ENCODE peak calls at places on chromosomes 12 and 14, in ten cellular contexts. O is K562, H is transverse colon, Y is SK-N-SH, R is suprapubic skin, X is GM12878, C is breast epithelium, T is HCT116, P is endothelial cell of umbilical vein, A is upper lobe of left lung. S is an unnamed sample. For H3K4me1, the result is how much of the 10 kb centered on the place peaks cover.

GRCh38 chr12:15933751-15934150 is 22.6 kb downstream of the DERA start:
- DNase-seq in O (no peak), H (no peak), Y (no peak), R (no peak), X (no peak), C (no peak), T (no peak), P (no peak), A (no peak), S (no peak)

GRCh38 chr14:53956427-53957201 is at the start of gene BMP4:
- DNase-seq in O (peak), H (peak), Y (peak), R (peak), X (no peak), C (peak), T (peak), P (peak), A (peak), S (peak)

GRCh38 chr14:97978336-97978735 is 1181.2 kb downstream of the VRK1 start:
- DNase-seq in O (no peak), H (peak), Y (peak), R (peak), X (no peak), C (peak), T (peak), P (no peak), A (peak), S (peak)

GRCh38 chr14:21852061-21852664 is 178.5 kb upstream of the OR4E1 start:
- DNase-seq in O (no peak), H (peak), Y (peak), R (no peak), X (no peak), C (no peak), T (peak), P (peak), A (no peak), S (peak)

GRCh38 chr12:119894916-119895315 is 17.8 kb upstream of the CIT start:
- DNase-seq in O (no peak), H (no peak), Y (no peak), R (no peak), X (no peak), C (no peak), T (no peak), P (no peak), A (no peak), S (no peak)

GRCh38 chr12:25775968-25776367 is 182.5 kb upstream of the RASSF8 start:
- DNase-seq in O (no peak), H (no peak), Y (peak), R (no peak), X (no peak), C (no peak), T (no peak), P (peak), A (no peak), S (no peak)

GRCh38 chr12:5498081-5498480 is 66.2 kb downstream of the NTF3 start:
- DNase-seq in O (no peak), H (no peak), Y (no peak), R (peak), X (no peak), C (no peak), T (no peak), P (no peak), A (no peak), S (no peak)

GRCh38 chr12:94805749-94806148 is 155.4 kb upstream of the TMCC3 start:
- DNase-seq in O (no peak), H (no peak), Y (no peak), R (no peak), X (no peak), C (no peak), T (no peak), P (peak), A (no peak), S (no peak)

GRCh38 chr12:13390381-13390856 is 193.9 kb downstream of the EMP1 start:
- DNase-seq in O (no peak), H (peak), Y (peak), R (peak), X (no peak), C (peak), T (peak), P (peak), A (peak), S (peak)

GRCh38 chr12:954736-955135 is 5.2 kb upstream of the RAD52 start:
- DNase-seq in O (no peak), H (no peak), Y (no peak), R (no peak), X (no peak), C (no peak), T (no peak), P (no peak), A (no peak), S (no peak)

GRCh38 chr12:28618171-28618570 is 427.9 kb downstream of the CCDC91 start:
- DNase-seq in O (no peak), H (no peak), Y (no peak), R (no peak), X (no peak), C (no peak), T (no peak), P (no peak), A (no peak), S (no peak)

GRCh38 chr12:93060666-93061413 is 131.7 kb upstream of the EEA1 start:
- DNase-seq in O (peak), H (no peak), Y (peak), R (no peak), X (peak), C (no peak), T (no peak), P (peak), A (no peak), S (no peak)

GRCh38 chr12:49566361-49566760 is 1.6 kb downstream of the MCRS1 start:
- DNase-seq in O (no peak), H (no peak), Y (no peak), R (no peak), X (no peak), C (no peak), T (no peak), P (no peak), A (no peak), S (no peak)

GRCh38 chr14:98227000-98227726 is 1044.8 kb downstream of the BCL11B start:
- DNase-seq in O (no peak), H (no peak), Y (no peak), R (no peak), X (peak), C (no peak), T (no peak), P (no peak), A (peak), S (no peak)

GRCh38 chr14:59303216-59303615 is 114.7 kb downstream of the DAAM1 start:
- DNase-seq in O (no peak), H (no peak), Y (no peak), R (no peak), X (no peak), C (peak), T (no peak), P (no peak), A (no peak), S (no peak)

GRCh38 chr14:59588136-59588535 is 11.5 kb upstream of the CCDC175 start:
- DNase-seq in O (no peak), H (no peak), Y (no peak), R (no peak), X (no peak), C (no peak), T (no peak), P (no peak), A (no peak), S (no peak)

GRCh38 chr12:48716168-48716492 is 377 bp downstream of the CCNT1 start:
- DNase-seq in O (no peak), H (no peak), Y (no peak), R (no peak), X (no peak), C (no peak), T (no peak), P (no peak), A (peak), S (no peak)

GRCh38 chr12:30870491-30871265 is 55.9 kb upstream of the TSPAN11 start:
- DNase-seq in O (no peak), H (no peak), Y (no peak), R (no peak), X (no peak), C (no peak), T (no peak), P (no peak), A (no peak), S (no peak)

GRCh38 chr12:30877110-30877875 is 49.3 kb upstream of the TSPAN11 start:
- DNase-seq in O (no peak), H (no peak), Y (no peak), R (no peak), X (no peak), C (no peak), T (no peak), P (no peak), A (no peak), S (no peak)

GRCh38 chr12:30878034-30878433 is 48.5 kb upstream of the TSPAN11 start:
- DNase-seq in O (no peak), H (no peak), Y (no peak), R (no peak), X (no peak), C (no peak), T (no peak), P (no peak), A (no peak), S (no peak)

GRCh38 chr12:30880061-30880460 is 46.5 kb upstream of the TSPAN11 start:
- DNase-seq in O (no peak), H (no peak), Y (no peak), R (no peak), X (no peak), C (no peak), T (no peak), P (peak), A (no peak), S (no peak)

GRCh38 chr12:30874455-30875313 is 51.9 kb upstream of the TSPAN11 start:
- DNase-seq in O (no peak), H (no peak), Y (peak), R (no peak), X (no peak), C (no peak), T (no peak), P (no peak), A (peak), S (no peak)
- TF ChIP-seq CTCF in O (no peak), H (no peak), Y (no peak), R (no peak), X (no peak), C (no peak), T (no peak), P (no peak), A (no peak), S (no peak)

GRCh38 chr14:33127531-33127930 is 188.9 kb downstream of the NPAS3 start:
- DNase-seq in O (no peak), H (no peak), Y (no peak), R (no peak), X (no peak), C (no peak), T (no peak), P (peak), A (no peak), S (no peak)

GRCh38 chr14:33126433-33126832 is 187.8 kb downstream of the NPAS3 start:
- DNase-seq in O (no peak), H (no peak), Y (no peak), R (no peak), X (no peak), C (no peak), T (no peak), P (no peak), A (no peak), S (no peak)

GRCh38 chr14:33134975-33135374 is 196.3 kb downstream of the NPAS3 start:
- DNase-seq in O (no peak), H (no peak), Y (no peak), R (no peak), X (no peak), C (no peak), T (no peak), P (no peak), A (no peak), S (no peak)

GRCh38 chr14:33131801-33132200 is 193.1 kb downstream of the NPAS3 start:
- DNase-seq in O (no peak), H (no peak), Y (no peak), R (no peak), X (no peak), C (no peak), T (no peak), P (no peak), A (no peak), S (no peak)
- H3K4me1 ChIP-seq in O (under half), H (under half), Y (under half), R (under half), X (under half), C (under half), T (under half), P (under half), A (under half), S (under half)

GRCh38 chr14:68784298-68784910 is 8.5 kb downstream of the ZFP36L1 start:
- DNase-seq in O (no peak), H (peak), Y (no peak), R (peak), X (no peak), C (peak), T (no peak), P (peak), A (no peak), S (peak)
- TF ChIP-seq POLR2AphosphoS5 in O (no peak), H (no peak), Y (no peak), R (no peak), X (no peak), C (peak), T (no peak), P (no peak), A (no peak), S (peak)

GRCh38 chr14:75709207-75709812 is 48.3 kb downstream of the TTLL5 start:
- DNase-seq in O (peak), H (peak), Y (peak), R (no peak), X (peak), C (peak), T (peak), P (peak), A (no peak), S (peak)
- TF ChIP-seq CTCF in O (peak), H (peak), Y (peak), R (peak), X (peak), C (peak), T (peak), P (peak), A (peak), S (no peak)

GRCh38 chr12:124915249-124916236 is 1.1 kb upstream of the UBC start:
- DNase-seq in O (no peak), H (peak), Y (no peak), R (no peak), X (no peak), C (peak), T (no peak), P (peak), A (no peak), S (peak)
- H3K4me1 ChIP-seq in O (under half), H (half or more), Y (under half), R (half or more), X (under half), C (under half), T (half or more), P (half or more), A (half or more), S (half or more)

GRCh38 chr14:96104469-96105057 is 65.4 kb downstream of the C14orf132 start:
- DNase-seq in O (no peak), H (peak), Y (no peak), R (peak), X (no peak), C (peak), T (no peak), P (peak), A (peak), S (peak)
- TF ChIP-seq POLR2AphosphoS5 in O (no peak), H (peak), Y (no peak), R (peak), X (no peak), C (peak), T (no peak), P (no peak), A (peak), S (peak)